ENCODE peak calls at places on chromosomes 1 and 21, in seven cellular contexts. H, P, E, O, Q, L and T are unnamed samples.

GRCh38 chr1:7454052-7454815 is 316.9 kb upstream of the VAMP3 start:
- DNase-seq in H (no peak), P (no peak), E (peak; percentile 67), O (peak; percentile 45), Q (no peak), L (no peak), T (no peak)

GRCh38 chr1:21590116-21590905 is 78.8 kb downstream of the RAP1GAP start:
- DNase-seq in H (no peak), P (no peak), E (no peak), O (no peak), Q (no peak), L (no peak), T (no peak)

GRCh38 chr1:195794225-195794624 is 814.0 kb downstream of the KCNT2 start:
- DNase-seq in H (no peak), P (no peak), E (no peak), O (no peak), Q (no peak), L (no peak), T (no peak)

GRCh38 chr1:168468822-168469221 is 75.0 kb downstream of the XCL2 start:
- DNase-seq in H (no peak), P (no peak), E (no peak), O (no peak), Q (no peak), L (no peak), T (no peak)

GRCh38 chr21:39737376-39738000 is 7.5 kb upstream of the IGSF5 start:
- DNase-seq in H (no peak), P (no peak), E (no peak), O (no peak), Q (no peak), L (no peak), T (no peak)

GRCh38 chr1:93579891-93580290 is 101.7 kb downstream of the BCAR3 start:
- DNase-seq in H (peak; percentile 54), P (no peak), E (peak; percentile 79), O (no peak), Q (no peak), L (peak; percentile 89), T (no peak)

GRCh38 chr1:82485591-82486369 is 685.0 kb downstream of the ADGRL2 start:
- DNase-seq in H (no peak), P (no peak), E (peak; percentile 6), O (peak; percentile 67), Q (no peak), L (no peak), T (no peak)

GRCh38 chr1:204829133-204829532 is 41.5 kb upstream of the NFASC start:
- DNase-seq in H (no peak), P (no peak), E (no peak), O (peak; percentile 51), Q (no peak), L (no peak), T (no peak)

GRCh38 chr1:178500091-178500770 is 3.5 kb upstream of the CLEC20A start:
- DNase-seq in H (no peak), P (no peak), E (no peak), O (peak; percentile 50), Q (no peak), L (no peak), T (no peak)

GRCh38 chr21:33642896-33643657 is 776 bp downstream of the ITSN1 start:
- DNase-seq in H (peak; percentile 60), P (no peak), E (peak; percentile 9), O (peak; percentile 42), Q (no peak), L (no peak), T (no peak)

GRCh38 chr1:94792473-94792875 is 27.7 kb upstream of the SLC44A3 start:
- DNase-seq in H (no peak), P (no peak), E (peak; percentile 33), O (no peak), Q (no peak), L (no peak), T (no peak)

GRCh38 chr1:158717344-158717743 is 3.2 kb downstream of the OR6K3 start:
- DNase-seq in H (no peak), P (no peak), E (no peak), O (no peak), Q (no peak), L (no peak), T (no peak)

GRCh38 chr1:18751425-18751824 is 108.0 kb downstream of the TAS1R2 start:
- DNase-seq in H (no peak), P (no peak), E (no peak), O (no peak), Q (no peak), L (no peak), T (no peak)

GRCh38 chr1:218463194-218464156 is 118.3 kb downstream of the TGFB2 start:
- DNase-seq in H (peak; percentile 63), P (no peak), E (peak; percentile 38), O (no peak), Q (no peak), L (no peak), T (no peak)

GRCh38 chr21:41483973-41484372 is 24.0 kb downstream of the TMPRSS2 start:
- DNase-seq in H (no peak), P (no peak), E (no peak), O (no peak), Q (no peak), L (no peak), T (no peak)

GRCh38 chr1:84772428-84772943 is 82.2 kb upstream of the SSX2IP start:
- DNase-seq in H (peak; percentile 58), P (no peak), E (peak; percentile 90), O (peak; percentile 81), Q (peak; percentile 38), L (peak; percentile 59), T (peak; percentile 59)

GRCh38 chr1:154962795-154963330 is 1.3 kb upstream of the PYGO2 start:
- DNase-seq in H (peak; percentile 38), P (no peak), E (no peak), O (no peak), Q (no peak), L (no peak), T (no peak)

GRCh38 chr1:119935915-119936314 is 39.6 kb upstream of the ADAM30 start:
- DNase-seq in H (no peak), P (no peak), E (no peak), O (no peak), Q (no peak), L (no peak), T (no peak)

GRCh38 chr1:204558467-204558866 is 42.3 kb downstream of the MDM4 start:
- DNase-seq in H (no peak), P (no peak), E (no peak), O (no peak), Q (no peak), L (no peak), T (no peak)

GRCh38 chr1:89407355-89407754 is 43.5 kb downstream of the GBP6 start:
- DNase-seq in H (no peak), P (no peak), E (no peak), O (no peak), Q (no peak), L (no peak), T (no peak)

GRCh38 chr1:18480315-18481189 is at the start of gene KLHDC7A:
- DNase-seq in H (peak; percentile 82), P (no peak), E (no peak), O (peak; percentile 93), Q (no peak), L (no peak), T (no peak)

GRCh38 chr1:234722267-234722704 is 112.3 kb upstream of the IRF2BP2 start:
- DNase-seq in H (no peak), P (no peak), E (peak; percentile 11), O (no peak), Q (no peak), L (no peak), T (no peak)

GRCh38 chr1:114610546-114611245 is 29.3 kb upstream of the BCAS2 start:
- DNase-seq in H (no peak), P (no peak), E (no peak), O (no peak), Q (no peak), L (no peak), T (no peak)

GRCh38 chr1:54944610-54945392 is 35.6 kb upstream of the TMEM61 start:
- DNase-seq in H (peak; percentile 76), P (no peak), E (peak; percentile 85), O (peak; percentile 83), Q (no peak), L (peak; percentile 63), T (no peak)

GRCh38 chr1:203519053-203519770 is 25.3 kb downstream of the OPTC start:
- DNase-seq in H (no peak), P (no peak), E (no peak), O (peak; percentile 94), Q (no peak), L (no peak), T (no peak)

GRCh38 chr1:79737193-79737592 is 730.7 kb upstream of the ADGRL4 start:
- DNase-seq in H (no peak), P (no peak), E (no peak), O (no peak), Q (no peak), L (no peak), T (no peak)